ENCODE peak calls at places on chromosomes 13 and 19, in eight cellular contexts. One of them, this sample, is unnamed.

GRCh38 chr13:39859898-39860297 is 204.4 kb downstream of the COG6 start:
- DNase-seq in HL-60: no peak
- DNase-seq in sigmoid colon: no peak
- DNase-seq in body of pancreas: no peak
- DNase-seq in caudate nucleus: no peak
- DNase-seq in GM23338: no peak
- DNase-seq in AG04450: no peak
- DNase-seq in GM12878: no peak
- DNase-seq in this sample: no peak

GRCh38 chr19:48539503-48540096 is 12.4 kb upstream of the SULT2B1 start:
- DNase-seq in body of pancreas: peak
- DNase-seq in HL-60: no peak
- DNase-seq in GM23338: no peak
- DNase-seq in AG04450: no peak
- DNase-seq in caudate nucleus: no peak
- DNase-seq in sigmoid colon: peak
- DNase-seq in GM12878: no peak
- DNase-seq in this sample: no peak

GRCh38 chr13:91400094-91400462 is 1.7 kb downstream of the GPC5 start:
- DNase-seq in sigmoid colon: no peak
- DNase-seq in GM23338: peak
- DNase-seq in caudate nucleus: no peak
- DNase-seq in GM12878: no peak
- DNase-seq in HL-60: no peak
- DNase-seq in body of pancreas: no peak
- DNase-seq in AG04450: no peak
- DNase-seq in this sample: peak

GRCh38 chr19:17216058-17216670 is 1.0 kb downstream of the USE1 start:
- DNase-seq in GM12878: no peak
- DNase-seq in GM23338: no peak
- DNase-seq in caudate nucleus: no peak
- DNase-seq in HL-60: no peak
- DNase-seq in body of pancreas: no peak
- DNase-seq in sigmoid colon: no peak
- DNase-seq in AG04450: no peak
- DNase-seq in this sample: no peak

GRCh38 chr19:19626516-19627441 is 1.2 kb downstream of the LPAR2 start:
- DNase-seq in sigmoid colon: no peak
- DNase-seq in body of pancreas: no peak
- DNase-seq in GM12878: no peak
- DNase-seq in caudate nucleus: no peak
- DNase-seq in GM23338: no peak
- DNase-seq in AG04450: no peak
- DNase-seq in HL-60: no peak
- DNase-seq in this sample: no peak

GRCh38 chr19:18233224-18233825 is 7.1 kb upstream of the PDE4C start:
- DNase-seq in sigmoid colon: no peak
- DNase-seq in HL-60: peak
- DNase-seq in body of pancreas: peak
- DNase-seq in GM23338: peak
- DNase-seq in GM12878: no peak
- DNase-seq in caudate nucleus: no peak
- DNase-seq in AG04450: no peak
- DNase-seq in this sample: no peak

GRCh38 chr13:76331948-76332712 is 554.1 kb downstream of the KCTD12 start:
- DNase-seq in GM23338: no peak
- DNase-seq in GM12878: no peak
- DNase-seq in AG04450: peak
- DNase-seq in HL-60: no peak
- DNase-seq in body of pancreas: no peak
- DNase-seq in sigmoid colon: no peak
- DNase-seq in caudate nucleus: no peak
- DNase-seq in this sample: no peak

GRCh38 chr13:27112006-27112405 is 59.6 kb downstream of the USP12 start:
- DNase-seq in body of pancreas: no peak
- DNase-seq in HL-60: no peak
- DNase-seq in caudate nucleus: no peak
- DNase-seq in GM23338: no peak
- DNase-seq in sigmoid colon: no peak
- DNase-seq in GM12878: no peak
- DNase-seq in AG04450: no peak
- DNase-seq in this sample: no peak

GRCh38 chr13:97423300-97424045 is 10.5 kb upstream of the RAP2A start:
- DNase-seq in caudate nucleus: no peak
- DNase-seq in GM12878: no peak
- DNase-seq in GM23338: no peak
- DNase-seq in AG04450: no peak
- DNase-seq in sigmoid colon: no peak
- DNase-seq in body of pancreas: peak
- DNase-seq in HL-60: no peak
- DNase-seq in this sample: no peak

GRCh38 chr19:51514866-51515481 is 13.4 kb upstream of the SIGLEC12 start:
- DNase-seq in AG04450: peak
- DNase-seq in sigmoid colon: no peak
- DNase-seq in HL-60: peak
- DNase-seq in body of pancreas: no peak
- DNase-seq in caudate nucleus: no peak
- DNase-seq in GM12878: peak
- DNase-seq in GM23338: peak
- DNase-seq in this sample: no peak

GRCh38 chr19:56725829-56726424 is 54.4 kb upstream of the ZNF835 start:
- DNase-seq in caudate nucleus: no peak
- DNase-seq in sigmoid colon: no peak
- DNase-seq in GM23338: no peak
- DNase-seq in AG04450: no peak
- DNase-seq in HL-60: no peak
- DNase-seq in body of pancreas: peak
- DNase-seq in GM12878: no peak
- DNase-seq in this sample: no peak

GRCh38 chr13:34137200-34137599 is 319.3 kb downstream of the RFC3 start:
- DNase-seq in GM12878: no peak
- DNase-seq in body of pancreas: no peak
- DNase-seq in sigmoid colon: no peak
- DNase-seq in AG04450: no peak
- DNase-seq in GM23338: no peak
- DNase-seq in HL-60: no peak
- DNase-seq in caudate nucleus: no peak
- DNase-seq in this sample: no peak

GRCh38 chr13:45615501-45616101 is at the start of gene ERICH6B:
- DNase-seq in HL-60: peak
- DNase-seq in body of pancreas: peak
- DNase-seq in AG04450: no peak
- DNase-seq in GM23338: peak
- DNase-seq in GM12878: no peak
- DNase-seq in caudate nucleus: peak
- DNase-seq in sigmoid colon: no peak
- DNase-seq in this sample: no peak

GRCh38 chr13:106117640-106118039 is 417.8 kb downstream of the EFNB2 start:
- DNase-seq in HL-60: no peak
- DNase-seq in body of pancreas: no peak
- DNase-seq in sigmoid colon: no peak
- DNase-seq in AG04450: no peak
- DNase-seq in GM23338: no peak
- DNase-seq in caudate nucleus: no peak
- DNase-seq in GM12878: no peak
- DNase-seq in this sample: no peak

GRCh38 chr13:89937420-89937819 is 1410.1 kb upstream of the MIR17HG start:
- DNase-seq in body of pancreas: no peak
- DNase-seq in AG04450: no peak
- DNase-seq in HL-60: no peak
- DNase-seq in GM23338: no peak
- DNase-seq in sigmoid colon: no peak
- DNase-seq in GM12878: no peak
- DNase-seq in caudate nucleus: no peak
- DNase-seq in this sample: no peak

GRCh38 chr13:86932935-86933334 is 738.2 kb upstream of the SLITRK5 start:
- DNase-seq in HL-60: no peak
- DNase-seq in caudate nucleus: no peak
- DNase-seq in GM23338: peak
- DNase-seq in sigmoid colon: no peak
- DNase-seq in body of pancreas: no peak
- DNase-seq in GM12878: no peak
- DNase-seq in AG04450: no peak
- DNase-seq in this sample: no peak

GRCh38 chr19:50794778-50795664 is 4.8 kb downstream of the ACP4 start:
- DNase-seq in AG04450: no peak
- DNase-seq in GM23338: peak
- DNase-seq in sigmoid colon: no peak
- DNase-seq in HL-60: peak
- DNase-seq in GM12878: no peak
- DNase-seq in caudate nucleus: no peak
- DNase-seq in body of pancreas: peak
- DNase-seq in this sample: no peak

GRCh38 chr19:39557791-39558622 is 18.0 kb upstream of the EID2 start:
- DNase-seq in sigmoid colon: no peak
- DNase-seq in body of pancreas: no peak
- DNase-seq in HL-60: no peak
- DNase-seq in AG04450: no peak
- DNase-seq in caudate nucleus: no peak
- DNase-seq in GM23338: no peak
- DNase-seq in GM12878: peak
- DNase-seq in this sample: no peak

GRCh38 chr13:67620665-67621064 is 390.5 kb upstream of the PCDH9 start:
- DNase-seq in HL-60: no peak
- DNase-seq in AG04450: peak
- DNase-seq in caudate nucleus: no peak
- DNase-seq in GM12878: no peak
- DNase-seq in GM23338: no peak
- DNase-seq in body of pancreas: no peak
- DNase-seq in sigmoid colon: no peak
- DNase-seq in this sample: no peak

GRCh38 chr13:110254751-110255553 is 52.0 kb downstream of the COL4A1 start:
- DNase-seq in GM12878: no peak
- DNase-seq in HL-60: no peak
- DNase-seq in sigmoid colon: no peak
- DNase-seq in caudate nucleus: no peak
- DNase-seq in AG04450: no peak
- DNase-seq in body of pancreas: no peak
- DNase-seq in GM23338: no peak
- DNase-seq in this sample: no peak

GRCh38 chr19:6773323-6773931 is 919 bp downstream of the VAV1 start:
- DNase-seq in AG04450: no peak
- DNase-seq in caudate nucleus: no peak
- DNase-seq in GM12878: peak
- DNase-seq in sigmoid colon: no peak
- DNase-seq in HL-60: peak
- DNase-seq in GM23338: peak
- DNase-seq in body of pancreas: no peak
- DNase-seq in this sample: no peak

GRCh38 chr19:8185343-8186068 is 23.7 kb upstream of the CERS4 start:
- DNase-seq in caudate nucleus: no peak
- DNase-seq in sigmoid colon: no peak
- DNase-seq in HL-60: no peak
- DNase-seq in body of pancreas: no peak
- DNase-seq in AG04450: no peak
- DNase-seq in GM12878: no peak
- DNase-seq in GM23338: no peak
- DNase-seq in this sample: no peak

GRCh38 chr19:57664269-57665127 is 4.2 kb upstream of the ZSCAN4 start:
- DNase-seq in GM23338: peak
- DNase-seq in sigmoid colon: peak
- DNase-seq in HL-60: peak
- DNase-seq in GM12878: no peak
- DNase-seq in caudate nucleus: peak
- DNase-seq in AG04450: no peak
- DNase-seq in body of pancreas: peak
- DNase-seq in this sample: no peak

DNA sequence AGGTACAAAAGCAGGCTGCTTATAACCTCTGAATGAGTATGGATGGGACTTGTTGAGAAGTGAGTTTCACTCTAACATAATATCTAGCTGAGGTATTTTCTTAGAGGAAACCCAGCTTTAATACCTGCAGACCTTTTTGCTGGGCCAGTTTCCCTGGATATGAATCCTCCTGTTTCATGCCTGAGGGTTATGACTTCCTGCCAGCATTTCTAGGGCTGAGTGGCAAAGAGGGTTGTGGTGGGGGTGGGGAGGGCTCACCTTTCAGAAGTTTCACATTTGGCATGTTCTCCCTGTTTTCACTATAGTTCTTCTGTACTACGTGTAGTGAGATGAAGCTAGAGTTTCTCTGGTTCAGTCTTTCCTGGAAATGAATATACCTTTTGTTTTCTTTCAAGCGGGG is 73.7 kb downstream of the LACC1 start:
- DNase-seq in body of pancreas: no peak
- DNase-seq in sigmoid colon: no peak
- DNase-seq in GM12878: no peak
- DNase-seq in AG04450: no peak
- DNase-seq in HL-60: no peak
- DNase-seq in caudate nucleus: no peak
- DNase-seq in GM23338: no peak
- DNase-seq in this sample: no peak
- H3K27ac ChIP-seq in body of pancreas: no peak
- H3K27ac ChIP-seq in sigmoid colon: no peak
- H3K27ac ChIP-seq in GM12878: no peak
- H3K27ac ChIP-seq in AG04450: no peak
- H3K27ac ChIP-seq in HL-60: no peak
- H3K27ac ChIP-seq in caudate nucleus: no peak
- H3K27ac ChIP-seq in GM23338: no peak
- H3K27ac ChIP-seq in this sample: no peak

GRCh38 chr19:12737666-12738351 is 512 bp downstream of the GET3 start:
- DNase-seq in HL-60: no peak
- DNase-seq in body of pancreas: no peak
- DNase-seq in sigmoid colon: no peak
- DNase-seq in AG04450: no peak
- DNase-seq in GM12878: no peak
- DNase-seq in GM23338: no peak
- DNase-seq in caudate nucleus: no peak
- DNase-seq in this sample: no peak
- H3K27ac ChIP-seq in HL-60: peak
- H3K27ac ChIP-seq in body of pancreas: peak
- H3K27ac ChIP-seq in sigmoid colon: peak
- H3K27ac ChIP-seq in AG04450: peak
- H3K27ac ChIP-seq in GM12878: peak
- H3K27ac ChIP-seq in GM23338: no peak
- H3K27ac ChIP-seq in caudate nucleus: peak
- H3K27ac ChIP-seq in this sample: peak

DNA sequence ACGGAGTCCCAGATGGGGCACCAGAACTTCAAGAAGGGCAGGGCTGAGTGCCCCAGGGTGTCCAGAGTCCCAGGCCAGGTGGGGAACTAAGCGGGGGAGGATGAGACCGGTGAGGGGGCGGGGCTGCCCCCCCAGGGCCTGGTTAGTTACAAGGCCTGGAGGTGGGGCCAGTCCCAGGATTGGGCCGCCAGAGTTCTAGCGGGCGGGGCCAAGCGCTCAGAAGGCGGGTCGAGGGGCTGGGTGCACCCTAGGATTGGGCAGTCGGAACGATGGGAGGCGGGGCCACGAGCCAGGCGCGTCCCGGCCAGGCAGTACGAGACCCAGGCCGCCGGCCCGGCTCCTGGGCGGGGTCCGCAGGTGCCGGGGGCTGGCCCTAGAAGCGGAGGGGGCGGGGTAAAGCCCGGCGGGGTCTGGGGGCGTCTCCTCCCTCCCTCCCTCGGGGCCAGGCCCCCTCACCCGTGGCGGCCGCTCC is 571 bp downstream of the ZNF653 start:
- DNase-seq in HL-60: peak
- DNase-seq in GM12878: peak
- DNase-seq in body of pancreas: peak
- DNase-seq in sigmoid colon: peak
- DNase-seq in AG04450: peak
- DNase-seq in caudate nucleus: peak
- DNase-seq in GM23338: peak
- DNase-seq in this sample: peak
- H3K27ac ChIP-seq in HL-60: peak
- H3K27ac ChIP-seq in GM12878: peak
- H3K27ac ChIP-seq in body of pancreas: peak
- H3K27ac ChIP-seq in sigmoid colon: peak
- H3K27ac ChIP-seq in AG04450: peak
- H3K27ac ChIP-seq in caudate nucleus: peak
- H3K27ac ChIP-seq in GM23338: peak
- H3K27ac ChIP-seq in this sample: peak

GRCh38 chr13:79225487-79226232 is 180.4 kb downstream of the RBM26 start:
- DNase-seq in caudate nucleus: no peak
- DNase-seq in body of pancreas: no peak
- DNase-seq in AG04450: no peak
- DNase-seq in GM12878: no peak
- DNase-seq in sigmoid colon: no peak
- DNase-seq in GM23338: no peak
- DNase-seq in HL-60: no peak
- DNase-seq in this sample: no peak
- H3K27ac ChIP-seq in caudate nucleus: no peak
- H3K27ac ChIP-seq in body of pancreas: no peak
- H3K27ac ChIP-seq in AG04450: no peak
- H3K27ac ChIP-seq in GM12878: no peak
- H3K27ac ChIP-seq in sigmoid colon: no peak
- H3K27ac ChIP-seq in GM23338: no peak
- H3K27ac ChIP-seq in HL-60: no peak
- H3K27ac ChIP-seq in this sample: no peak

This sample was measured in substantia nigra.